ENCODE peak calls at places on chromosomes 12 and 14, in five cellular contexts. P is brain microvascular endothelial cell, D is GM13976, U is kidney glomerular epithelial cell, R is renal cortical epithelial cell. T is an unnamed sample.

GRCh38 chr12:111616177-111616623 is 17.1 kb upstream of the ATXN2 start:
- DNase-seq in P (no peak), D (no peak), U (no peak), R (no peak), T (no peak)

GRCh38 chr14:54637829-54638446 is 71.0 kb downstream of the SAMD4A start:
- DNase-seq in P (peak), D (no peak), U (no peak), R (no peak), T (no peak)

GRCh38 chr12:132597333-132598283 is 12.8 kb downstream of the LRCOL1 start:
- DNase-seq in P (peak), D (no peak), U (peak), R (no peak), T (peak)

GRCh38 chr12:27620121-27620520 is 76.1 kb upstream of the REP15 start:
- DNase-seq in P (no peak), D (no peak), U (no peak), R (no peak), T (no peak)

GRCh38 chr14:69570836-69571330 is 3.8 kb downstream of the CCDC177 start:
- DNase-seq in P (no peak), D (no peak), U (no peak), R (no peak), T (no peak)

GRCh38 chr12:116784238-116784612 is 46.1 kb downstream of the RNFT2 start:
- DNase-seq in P (no peak), D (no peak), U (no peak), R (no peak), T (no peak)

GRCh38 chr14:99117671-99118045 is 154.3 kb downstream of the BCL11B start:
- DNase-seq in P (no peak), D (no peak), U (no peak), R (no peak), T (no peak)

GRCh38 chr14:83924259-83924658 is 1605.7 kb upstream of the FLRT2 start:
- DNase-seq in P (no peak), D (no peak), U (no peak), R (no peak), T (no peak)

GRCh38 chr14:75434557-75435248 is 6.9 kb downstream of the JDP2 start:
- DNase-seq in P (no peak), D (no peak), U (no peak), R (no peak), T (no peak)

GRCh38 chr14:80003138-80003537 is 208.2 kb downstream of the DIO2 start:
- DNase-seq in P (peak), D (no peak), U (no peak), R (no peak), T (peak)

GRCh38 chr12:65986047-65986446 is 144.5 kb downstream of the LLPH start:
- DNase-seq in P (no peak), D (no peak), U (no peak), R (no peak), T (no peak)

GRCh38 chr14:99425272-99425681 is 55.4 kb downstream of the SETD3 start:
- DNase-seq in P (no peak), D (no peak), U (no peak), R (no peak), T (peak)

GRCh38 chr12:46788247-46788887 is 37.4 kb downstream of the SLC38A4 start:
- DNase-seq in P (no peak), D (no peak), U (no peak), R (no peak), T (peak)

GRCh38 chr12:11578461-11578993 is 70.9 kb upstream of the ETV6 start:
- DNase-seq in P (no peak), D (no peak), U (no peak), R (no peak), T (no peak)

GRCh38 chr12:106910202-106910601 is 45.5 kb upstream of the TMEM263 start:
- DNase-seq in P (no peak), D (no peak), U (no peak), R (no peak), T (no peak)

GRCh38 chr14:62743569-62743968 is 301.7 kb downstream of the KCNH5 start:
- DNase-seq in P (no peak), D (no peak), U (no peak), R (no peak), T (peak)

GRCh38 chr14:64705406-64706118 is 1.3 kb downstream of the PLEKHG3 start:
- DNase-seq in P (no peak), D (no peak), U (no peak), R (no peak), T (peak)

GRCh38 chr12:33588082-33588712 is 148.6 kb upstream of the SYT10 start:
- DNase-seq in P (peak), D (peak), U (peak), R (peak), T (no peak)

GRCh38 chr12:39807043-39807442 is 187.4 kb upstream of the ABCD2 start:
- DNase-seq in P (peak), D (no peak), U (no peak), R (no peak), T (peak)

GRCh38 chr12:7013101-7013500 is 5.2 kb downstream of the LPCAT3 start:
- DNase-seq in P (no peak), D (no peak), U (no peak), R (no peak), T (no peak)

GRCh38 chr14:75454963-75455546 is 27.2 kb downstream of the JDP2 start:
- DNase-seq in P (peak), D (no peak), U (peak), R (peak), T (peak)

GRCh38 chr12:130647814-130648213 is 68.3 kb downstream of the RIMBP2 start:
- DNase-seq in P (no peak), D (no peak), U (no peak), R (no peak), T (no peak)

GRCh38 chr14:21867541-21867940 is 193.9 kb upstream of the OR4E1 start:
- DNase-seq in P (peak), D (no peak), U (peak), R (no peak), T (no peak)